ENCODE peak calls at places on chromosomes 7 and 10, in nine cellular contexts. One of them, this sample, is unnamed.

GRCh38 chr7:5266148-5267028 is 16.4 kb upstream of the SLC29A4 start:
- DNase-seq in NCI-H1092 treated with DMSO at 0.1 percent for 48 hours: no peak
- DNase-seq in LHCN-M2: no peak
- DNase-seq in NCI-H2081: no peak
- DNase-seq in myocyte: no peak
- DNase-seq in NT2/D1: peak
- DNase-seq in activated CD8-positive, alpha-beta memory T cell treated with anti-CD3 and anti-CD28 coated beads, Interleukin-2, amount 50 U/mL, for 4 hours: no peak
- DNase-seq in lower lobe of right lung: no peak
- DNase-seq in neural progenitor cell: no peak
- DNase-seq in this sample: no peak

GRCh38 chr10:971150-971542 is 17.1 kb upstream of the GTPBP4 start:
- DNase-seq in activated CD8-positive, alpha-beta memory T cell treated with anti-CD3 and anti-CD28 coated beads, Interleukin-2, amount 50 U/mL, for 4 hours: no peak
- DNase-seq in LHCN-M2: peak
- DNase-seq in myocyte: peak
- DNase-seq in NCI-H2081: no peak
- DNase-seq in NT2/D1: no peak
- DNase-seq in NCI-H1092 treated with DMSO at 0.1 percent for 48 hours: no peak
- DNase-seq in lower lobe of right lung: peak
- DNase-seq in neural progenitor cell: no peak
- DNase-seq in this sample: no peak

GRCh38 chr7:115417662-115418061 is 495.8 kb downstream of the MDFIC start:
- DNase-seq in LHCN-M2: no peak
- DNase-seq in neural progenitor cell: peak
- DNase-seq in NCI-H1092 treated with DMSO at 0.1 percent for 48 hours: peak
- DNase-seq in activated CD8-positive, alpha-beta memory T cell treated with anti-CD3 and anti-CD28 coated beads, Interleukin-2, amount 50 U/mL, for 4 hours: no peak
- DNase-seq in myocyte: no peak
- DNase-seq in lower lobe of right lung: no peak
- DNase-seq in NCI-H2081: no peak
- DNase-seq in NT2/D1: no peak
- DNase-seq in this sample: no peak

GRCh38 chr7:138186951-138187351 is 110.7 kb downstream of the AKR1D1 start:
- DNase-seq in neural progenitor cell: peak
- DNase-seq in lower lobe of right lung: no peak
- DNase-seq in NCI-H1092 treated with DMSO at 0.1 percent for 48 hours: no peak
- DNase-seq in NT2/D1: no peak
- DNase-seq in LHCN-M2: peak
- DNase-seq in NCI-H2081: no peak
- DNase-seq in myocyte: peak
- DNase-seq in activated CD8-positive, alpha-beta memory T cell treated with anti-CD3 and anti-CD28 coated beads, Interleukin-2, amount 50 U/mL, for 4 hours: no peak
- DNase-seq in this sample: no peak

GRCh38 chr10:80541144-80541750 is 3.5 kb downstream of the SH2D4B start:
- DNase-seq in LHCN-M2: no peak
- DNase-seq in neural progenitor cell: no peak
- DNase-seq in NCI-H1092 treated with DMSO at 0.1 percent for 48 hours: peak
- DNase-seq in activated CD8-positive, alpha-beta memory T cell treated with anti-CD3 and anti-CD28 coated beads, Interleukin-2, amount 50 U/mL, for 4 hours: no peak
- DNase-seq in NT2/D1: no peak
- DNase-seq in myocyte: peak
- DNase-seq in lower lobe of right lung: no peak
- DNase-seq in NCI-H2081: no peak
- DNase-seq in this sample: peak

GRCh38 chr10:122102867-122103525 is 114.0 kb downstream of the TACC2 start:
- DNase-seq in lower lobe of right lung: no peak
- DNase-seq in NCI-H2081: no peak
- DNase-seq in activated CD8-positive, alpha-beta memory T cell treated with anti-CD3 and anti-CD28 coated beads, Interleukin-2, amount 50 U/mL, for 4 hours: no peak
- DNase-seq in neural progenitor cell: no peak
- DNase-seq in LHCN-M2: no peak
- DNase-seq in NCI-H1092 treated with DMSO at 0.1 percent for 48 hours: no peak
- DNase-seq in NT2/D1: no peak
- DNase-seq in myocyte: no peak
- DNase-seq in this sample: no peak

GRCh38 chr10:81978238-81978637 is 103.2 kb downstream of the NRG3 start:
- DNase-seq in lower lobe of right lung: no peak
- DNase-seq in LHCN-M2: peak
- DNase-seq in NCI-H2081: no peak
- DNase-seq in neural progenitor cell: peak
- DNase-seq in NCI-H1092 treated with DMSO at 0.1 percent for 48 hours: no peak
- DNase-seq in myocyte: peak
- DNase-seq in activated CD8-positive, alpha-beta memory T cell treated with anti-CD3 and anti-CD28 coated beads, Interleukin-2, amount 50 U/mL, for 4 hours: no peak
- DNase-seq in NT2/D1: peak
- DNase-seq in this sample: no peak

GRCh38 chr7:76352193-76352592 is 6.6 kb downstream of the YWHAG start:
- DNase-seq in NCI-H2081: no peak
- DNase-seq in NT2/D1: no peak
- DNase-seq in neural progenitor cell: no peak
- DNase-seq in LHCN-M2: peak
- DNase-seq in myocyte: peak
- DNase-seq in lower lobe of right lung: no peak
- DNase-seq in NCI-H1092 treated with DMSO at 0.1 percent for 48 hours: no peak
- DNase-seq in activated CD8-positive, alpha-beta memory T cell treated with anti-CD3 and anti-CD28 coated beads, Interleukin-2, amount 50 U/mL, for 4 hours: no peak
- DNase-seq in this sample: no peak

GRCh38 chr7:154860621-154861375 is 142.1 kb downstream of the PAXIP1 start:
- DNase-seq in NCI-H2081: no peak
- DNase-seq in lower lobe of right lung: no peak
- DNase-seq in neural progenitor cell: no peak
- DNase-seq in LHCN-M2: no peak
- DNase-seq in myocyte: no peak
- DNase-seq in activated CD8-positive, alpha-beta memory T cell treated with anti-CD3 and anti-CD28 coated beads, Interleukin-2, amount 50 U/mL, for 4 hours: no peak
- DNase-seq in NCI-H1092 treated with DMSO at 0.1 percent for 48 hours: no peak
- DNase-seq in NT2/D1: no peak
- DNase-seq in this sample: no peak

GRCh38 chr7:108016841-108017775 is 14.1 kb upstream of the LAMB1 start:
- DNase-seq in LHCN-M2: peak
- DNase-seq in NCI-H2081: peak
- DNase-seq in neural progenitor cell: no peak
- DNase-seq in lower lobe of right lung: no peak
- DNase-seq in NT2/D1: no peak
- DNase-seq in activated CD8-positive, alpha-beta memory T cell treated with anti-CD3 and anti-CD28 coated beads, Interleukin-2, amount 50 U/mL, for 4 hours: no peak
- DNase-seq in myocyte: peak
- DNase-seq in NCI-H1092 treated with DMSO at 0.1 percent for 48 hours: peak
- DNase-seq in this sample: no peak

GRCh38 chr10:33310853-33311252 is 23.6 kb downstream of the NRP1 start:
- DNase-seq in lower lobe of right lung: no peak
- DNase-seq in LHCN-M2: no peak
- DNase-seq in activated CD8-positive, alpha-beta memory T cell treated with anti-CD3 and anti-CD28 coated beads, Interleukin-2, amount 50 U/mL, for 4 hours: no peak
- DNase-seq in NCI-H1092 treated with DMSO at 0.1 percent for 48 hours: no peak
- DNase-seq in neural progenitor cell: no peak
- DNase-seq in myocyte: no peak
- DNase-seq in NCI-H2081: no peak
- DNase-seq in NT2/D1: no peak
- DNase-seq in this sample: no peak